ENCODE peak calls at places on chromosome 9, in ten cellular contexts. M, L, Y, B, W, C, G, Q, V and X are unnamed samples.

GRCh38 chr9:135525241-135526088 is 4.2 kb downstream of the LCN1 start:
- DNase-seq in M (peak; percentile 70), L (no peak), Y (no peak), B (no peak), W (no peak), C (no peak), G (no peak), Q (no peak), V (no peak), X (no peak)

GRCh38 chr9:81822967-81823366 is 105.3 kb upstream of the SPATA31D4 start:
- DNase-seq in M (no peak), L (no peak), Y (no peak), B (no peak), W (peak; percentile 44), C (no peak), G (no peak), Q (no peak), V (no peak), X (no peak)

GRCh38 chr9:106481003-106481614 is 381.9 kb upstream of the ZNF462 start:
- DNase-seq in M (no peak), L (no peak), Y (no peak), B (no peak), W (no peak), C (no peak), G (no peak), Q (no peak), V (no peak), X (no peak)

GRCh38 chr9:128166169-128166568 is 6.1 kb downstream of the BBLN start:
- DNase-seq in M (no peak), L (no peak), Y (no peak), B (no peak), W (no peak), C (no peak), G (no peak), Q (no peak), V (no peak), X (no peak)

GRCh38 chr9:19527663-19528062 is 118.9 kb downstream of the ACER2 start:
- DNase-seq in M (no peak), L (no peak), Y (no peak), B (no peak), W (no peak), C (no peak), G (no peak), Q (no peak), V (no peak), X (no peak)

GRCh38 chr9:110307191-110307590 is 30.5 kb downstream of the TXNDC8 start:
- DNase-seq in M (no peak), L (no peak), Y (no peak), B (no peak), W (no peak), C (no peak), G (no peak), Q (no peak), V (no peak), X (no peak)

GRCh38 chr9:124110307-124110915 is 98.8 kb downstream of the LHX2 start:
- DNase-seq in M (peak; percentile 84), L (no peak), Y (no peak), B (peak; percentile 64), W (peak; percentile 58), C (no peak), G (peak; percentile 48), Q (no peak), V (peak; percentile 78), X (no peak)

GRCh38 chr9:13410566-13411031 is 131.1 kb upstream of the MPDZ start:
- DNase-seq in M (no peak), L (no peak), Y (no peak), B (no peak), W (peak; percentile 65), C (no peak), G (no peak), Q (no peak), V (no peak), X (no peak)

GRCh38 chr9:92641092-92641809 is 28.7 kb downstream of the IPPK start:
- DNase-seq in M (no peak), L (no peak), Y (no peak), B (no peak), W (no peak), C (no peak), G (no peak), Q (no peak), V (no peak), X (no peak)

GRCh38 chr9:12818431-12819000 is 43.7 kb downstream of the LURAP1L start:
- DNase-seq in M (no peak), L (no peak), Y (no peak), B (no peak), W (no peak), C (no peak), G (no peak), Q (no peak), V (no peak), X (no peak)